ENCODE peak calls at places on chromosomes 12 and 14, in ten cellular contexts. E, H, A, W, G, Z, R, L, M and D are unnamed samples.

GRCh38 chr12:112590281-112590680 is 171.5 kb downstream of the PTPN11 start:
- DNase-seq in E (no peak), H (no peak), A (no peak), W (no peak), G (no peak), Z (no peak), R (no peak), L (no peak), M (no peak), D (no peak)

GRCh38 chr12:51752490-51752889 is 96.0 kb downstream of the FIGNL2 start:
- DNase-seq in E (no peak), H (no peak), A (no peak), W (no peak), G (no peak), Z (peak), R (peak), L (peak), M (peak), D (no peak)

GRCh38 chr14:82047777-82048470 is 514.3 kb upstream of the SEL1L start:
- DNase-seq in E (no peak), H (no peak), A (no peak), W (no peak), G (no peak), Z (no peak), R (no peak), L (no peak), M (no peak), D (no peak)

GRCh38 chr12:50132505-50133135 is 20.6 kb downstream of the COX14 start:
- DNase-seq in E (no peak), H (no peak), A (no peak), W (peak), G (no peak), Z (no peak), R (no peak), L (no peak), M (peak), D (no peak)

GRCh38 chr14:75088566-75089373 is 19.3 kb downstream of the ZC2HC1C start:
- DNase-seq in E (no peak), H (no peak), A (no peak), W (peak), G (peak), Z (no peak), R (no peak), L (peak), M (peak), D (peak)

GRCh38 chr12:27524839-27525238 is 833 bp downstream of the PPFIBP1 start:
- DNase-seq in E (no peak), H (no peak), A (no peak), W (no peak), G (no peak), Z (no peak), R (no peak), L (no peak), M (peak), D (no peak)

GRCh38 chr14:88247228-88247627 is 75.8 kb downstream of the KCNK10 start:
- DNase-seq in E (no peak), H (no peak), A (no peak), W (no peak), G (no peak), Z (no peak), R (no peak), L (no peak), M (no peak), D (no peak)

GRCh38 chr14:101504096-101504948 is 57.0 kb upstream of the DIO3 start:
- DNase-seq in E (no peak), H (no peak), A (no peak), W (no peak), G (no peak), Z (peak), R (no peak), L (no peak), M (no peak), D (no peak)

GRCh38 chr14:61520546-61520945 is 174.8 kb upstream of the HIF1A start:
- DNase-seq in E (no peak), H (no peak), A (no peak), W (no peak), G (no peak), Z (no peak), R (no peak), L (no peak), M (no peak), D (no peak)

GRCh38 chr12:11486623-11487444 is 91.5 kb upstream of the PRB2 start:
- DNase-seq in E (peak), H (peak), A (peak), W (peak), G (peak), Z (peak), R (peak), L (peak), M (peak), D (peak)

GRCh38 chr14:76293221-76293620 is 82.7 kb upstream of the ESRRB start:
- DNase-seq in E (no peak), H (no peak), A (no peak), W (no peak), G (no peak), Z (no peak), R (no peak), L (no peak), M (no peak), D (no peak)

GRCh38 chr12:110042260-110042659 is 6.1 kb downstream of the C12orf76 start:
- DNase-seq in E (no peak), H (no peak), A (no peak), W (no peak), G (no peak), Z (no peak), R (no peak), L (no peak), M (no peak), D (no peak)

GRCh38 chr14:74891870-74892269 is 10.2 kb downstream of the DLST start:
- DNase-seq in E (no peak), H (no peak), A (no peak), W (no peak), G (no peak), Z (no peak), R (no peak), L (no peak), M (peak), D (no peak)

GRCh38 chr12:67519824-67520433 is 128.6 kb upstream of the DYRK2 start:
- DNase-seq in E (no peak), H (no peak), A (no peak), W (no peak), G (no peak), Z (no peak), R (no peak), L (no peak), M (no peak), D (no peak)

GRCh38 chr14:75454963-75455546 is 27.2 kb downstream of the JDP2 start:
- DNase-seq in E (no peak), H (no peak), A (no peak), W (no peak), G (no peak), Z (peak), R (peak), L (no peak), M (peak), D (no peak)

GRCh38 chr12:31834158-31834557 is 105.3 kb upstream of the AMN1 start:
- DNase-seq in E (no peak), H (no peak), A (no peak), W (no peak), G (no peak), Z (no peak), R (no peak), L (no peak), M (no peak), D (no peak)

GRCh38 chr14:42556551-42556950 is 949.9 kb downstream of the LRFN5 start:
- DNase-seq in E (no peak), H (no peak), A (no peak), W (no peak), G (no peak), Z (no peak), R (no peak), L (no peak), M (no peak), D (no peak)

GRCh38 chr14:54804720-54805060 is 97.9 kb downstream of the GCH1 start:
- DNase-seq in E (no peak), H (no peak), A (no peak), W (no peak), G (no peak), Z (no peak), R (no peak), L (no peak), M (no peak), D (no peak)

GRCh38 chr12:2353281-2353680 is 300.5 kb downstream of the CACNA1C start:
- DNase-seq in E (no peak), H (no peak), A (no peak), W (no peak), G (no peak), Z (peak), R (no peak), L (no peak), M (no peak), D (no peak)

GRCh38 chr12:14279845-14280244 is 85.6 kb upstream of the ATF7IP start:
- DNase-seq in E (no peak), H (no peak), A (no peak), W (no peak), G (no peak), Z (no peak), R (no peak), L (no peak), M (no peak), D (no peak)

GRCh38 chr14:61326847-61327246 is 5.5 kb downstream of the PRKCH start:
- DNase-seq in E (no peak), H (no peak), A (no peak), W (no peak), G (no peak), Z (peak), R (no peak), L (no peak), M (no peak), D (no peak)

GRCh38 chr12:49643961-49644619 is 20.7 kb downstream of the PRPF40B start:
- DNase-seq in E (no peak), H (no peak), A (no peak), W (no peak), G (no peak), Z (no peak), R (no peak), L (no peak), M (no peak), D (no peak)

GRCh38 chr14:92105845-92106094 is 612 bp downstream of the ATXN3 start:
- DNase-seq in E (peak), H (no peak), A (no peak), W (no peak), G (no peak), Z (peak), R (no peak), L (no peak), M (no peak), D (no peak)

GRCh38 chr14:105020815-105021655 is at the start of gene CDCA4:
- DNase-seq in E (peak), H (peak), A (peak), W (peak), G (peak), Z (peak), R (peak), L (peak), M (peak), D (peak)